ENCODE peak calls at places on chromosomes 16 and 17, in seven cellular contexts. One of them, this sample, is unnamed.

GRCh38 chr17:32558997-32559650 is 72.3 kb downstream of the CDK5R1 start:
- DNase-seq in body of pancreas: no peak
- DNase-seq in keratinocyte: no peak
- DNase-seq in tibial artery: no peak
- DNase-seq in pancreas: no peak
- DNase-seq in ovary: no peak
- DNase-seq in AG04450: no peak
- DNase-seq in this sample: no peak

GRCh38 chr17:1779571-1780074 is 17.8 kb downstream of the SERPINF1 start:
- DNase-seq in tibial artery: peak
- DNase-seq in pancreas: no peak
- DNase-seq in AG04450: peak
- DNase-seq in keratinocyte: no peak
- DNase-seq in body of pancreas: peak
- DNase-seq in ovary: peak
- DNase-seq in this sample: no peak

GRCh38 chr16:46693598-46693997 is 4.1 kb downstream of the ORC6 start:
- DNase-seq in AG04450: no peak
- DNase-seq in body of pancreas: no peak
- DNase-seq in keratinocyte: no peak
- DNase-seq in ovary: no peak
- DNase-seq in pancreas: no peak
- DNase-seq in tibial artery: no peak
- DNase-seq in this sample: no peak

GRCh38 chr16:11880047-11880446 is 28.7 kb upstream of the RSL1D1 start:
- DNase-seq in AG04450: no peak
- DNase-seq in keratinocyte: no peak
- DNase-seq in ovary: no peak
- DNase-seq in body of pancreas: no peak
- DNase-seq in pancreas: no peak
- DNase-seq in tibial artery: no peak
- DNase-seq in this sample: no peak

GRCh38 chr16:8099586-8099985 is 490.7 kb downstream of the TMEM114 start:
- DNase-seq in body of pancreas: no peak
- DNase-seq in pancreas: no peak
- DNase-seq in AG04450: no peak
- DNase-seq in tibial artery: no peak
- DNase-seq in ovary: no peak
- DNase-seq in keratinocyte: no peak
- DNase-seq in this sample: no peak

GRCh38 chr17:32269377-32269776 is 3.7 kb downstream of the RHBDL3 start:
- DNase-seq in ovary: no peak
- DNase-seq in pancreas: no peak
- DNase-seq in body of pancreas: no peak
- DNase-seq in keratinocyte: no peak
- DNase-seq in AG04450: no peak
- DNase-seq in tibial artery: no peak
- DNase-seq in this sample: peak

GRCh38 chr17:44170499-44171201 is at the start of gene ASB16:
- DNase-seq in tibial artery: peak
- DNase-seq in keratinocyte: no peak
- DNase-seq in ovary: no peak
- DNase-seq in body of pancreas: peak
- DNase-seq in AG04450: no peak
- DNase-seq in pancreas: peak
- DNase-seq in this sample: peak

GRCh38 chr16:78567713-78568112 is 468.3 kb downstream of the WWOX start:
- DNase-seq in body of pancreas: no peak
- DNase-seq in keratinocyte: no peak
- DNase-seq in ovary: no peak
- DNase-seq in pancreas: no peak
- DNase-seq in tibial artery: no peak
- DNase-seq in AG04450: no peak
- DNase-seq in this sample: no peak

GRCh38 chr16:57372372-57373116 is at the start of gene CX3CL1:
- DNase-seq in pancreas: peak
- DNase-seq in tibial artery: peak
- DNase-seq in ovary: peak
- DNase-seq in body of pancreas: peak
- DNase-seq in AG04450: no peak
- DNase-seq in keratinocyte: no peak
- DNase-seq in this sample: peak

GRCh38 chr17:69460963-69461922 is 46.7 kb downstream of the MAP2K6 start:
- DNase-seq in pancreas: no peak
- DNase-seq in tibial artery: no peak
- DNase-seq in body of pancreas: no peak
- DNase-seq in keratinocyte: no peak
- DNase-seq in AG04450: no peak
- DNase-seq in ovary: no peak
- DNase-seq in this sample: no peak

GRCh38 chr16:79007614-79008013 is 592.9 kb downstream of the MAF start:
- DNase-seq in body of pancreas: no peak
- DNase-seq in ovary: no peak
- DNase-seq in keratinocyte: no peak
- DNase-seq in pancreas: no peak
- DNase-seq in tibial artery: no peak
- DNase-seq in AG04450: no peak
- DNase-seq in this sample: no peak

GRCh38 chr17:3583456-3583855 is 25.8 kb downstream of the TRPV1 start:
- DNase-seq in tibial artery: no peak
- DNase-seq in ovary: no peak
- DNase-seq in AG04450: no peak
- DNase-seq in body of pancreas: no peak
- DNase-seq in keratinocyte: no peak
- DNase-seq in pancreas: no peak
- DNase-seq in this sample: no peak

GRCh38 chr17:48619821-48620496 is 4.9 kb upstream of the HOXB8 start:
- DNase-seq in keratinocyte: no peak
- DNase-seq in AG04450: no peak
- DNase-seq in body of pancreas: no peak
- DNase-seq in pancreas: no peak
- DNase-seq in tibial artery: no peak
- DNase-seq in ovary: no peak
- DNase-seq in this sample: no peak

GRCh38 chr16:66923247-66923851 is 2.0 kb downstream of the RRAD start:
- DNase-seq in ovary: peak
- DNase-seq in keratinocyte: no peak
- DNase-seq in AG04450: no peak
- DNase-seq in pancreas: no peak
- DNase-seq in tibial artery: peak
- DNase-seq in body of pancreas: no peak
- DNase-seq in this sample: peak

GRCh38 chr16:66923866-66924265 is 1.5 kb downstream of the RRAD start:
- DNase-seq in pancreas: no peak
- DNase-seq in body of pancreas: no peak
- DNase-seq in keratinocyte: no peak
- DNase-seq in tibial artery: no peak
- DNase-seq in ovary: no peak
- DNase-seq in AG04450: no peak
- DNase-seq in this sample: no peak

GRCh38 chr16:66925322-66925840 is at the start of gene RRAD:
- DNase-seq in pancreas: no peak
- DNase-seq in keratinocyte: no peak
- DNase-seq in ovary: peak
- DNase-seq in body of pancreas: no peak
- DNase-seq in AG04450: no peak
- DNase-seq in tibial artery: peak
- DNase-seq in this sample: peak

GRCh38 chr16:66926171-66926570 is 836 bp upstream of the RRAD start:
- DNase-seq in AG04450: no peak
- DNase-seq in body of pancreas: no peak
- DNase-seq in keratinocyte: no peak
- DNase-seq in ovary: no peak
- DNase-seq in pancreas: no peak
- DNase-seq in tibial artery: peak
- DNase-seq in this sample: peak

DNA sequence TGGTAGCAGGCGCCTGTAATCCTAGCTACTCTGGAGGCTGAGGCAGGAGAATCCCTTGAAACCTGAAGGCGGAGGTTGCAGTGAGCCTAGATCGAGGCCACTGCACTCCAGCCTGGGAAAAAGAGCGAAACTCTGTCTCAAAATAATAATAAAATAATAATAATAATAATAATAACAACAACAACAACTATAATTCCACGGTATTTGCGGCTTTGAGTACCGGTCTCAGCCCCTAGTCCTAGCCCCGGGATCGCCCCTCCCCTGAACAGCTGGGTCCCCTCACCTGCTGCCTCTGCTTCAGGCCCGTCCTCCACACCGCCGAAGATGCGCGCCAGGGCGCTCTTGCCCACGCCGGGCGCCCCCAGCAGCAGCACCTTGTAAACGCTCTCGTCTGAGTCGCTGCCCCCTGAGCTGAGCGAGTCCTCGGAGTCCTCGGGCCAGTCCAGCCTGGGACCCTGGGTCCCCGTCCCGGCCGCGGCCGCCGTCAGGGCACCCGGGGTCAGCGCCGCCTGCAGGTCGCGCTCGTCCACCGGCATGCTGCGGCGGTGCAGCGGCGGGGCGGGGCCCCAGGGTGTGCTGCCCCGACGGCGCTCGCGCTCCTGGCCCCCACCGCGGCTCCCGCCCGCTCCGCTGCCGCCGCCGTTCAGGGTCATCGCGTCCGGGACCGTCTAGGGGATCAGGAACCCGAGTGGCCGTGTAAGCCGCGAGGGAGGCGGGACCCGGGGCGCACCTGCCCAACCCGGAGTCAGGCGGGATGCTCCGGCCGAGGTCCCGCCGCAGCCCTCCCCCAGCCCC is 611 bp downstream of the RRAD start:
- DNase-seq in keratinocyte: no peak
- DNase-seq in body of pancreas: no peak
- DNase-seq in pancreas: peak
- DNase-seq in tibial artery: peak
- DNase-seq in ovary: no peak
- DNase-seq in AG04450: no peak
- DNase-seq in this sample: peak
- TF ChIP-seq CTCF in keratinocyte: peak
- TF ChIP-seq CTCF in body of pancreas: peak
- TF ChIP-seq CTCF in pancreas: no peak
- TF ChIP-seq CTCF in tibial artery: peak
- TF ChIP-seq CTCF in ovary: peak
- TF ChIP-seq CTCF in AG04450: peak
- TF ChIP-seq CTCF in this sample: peak

DNA sequence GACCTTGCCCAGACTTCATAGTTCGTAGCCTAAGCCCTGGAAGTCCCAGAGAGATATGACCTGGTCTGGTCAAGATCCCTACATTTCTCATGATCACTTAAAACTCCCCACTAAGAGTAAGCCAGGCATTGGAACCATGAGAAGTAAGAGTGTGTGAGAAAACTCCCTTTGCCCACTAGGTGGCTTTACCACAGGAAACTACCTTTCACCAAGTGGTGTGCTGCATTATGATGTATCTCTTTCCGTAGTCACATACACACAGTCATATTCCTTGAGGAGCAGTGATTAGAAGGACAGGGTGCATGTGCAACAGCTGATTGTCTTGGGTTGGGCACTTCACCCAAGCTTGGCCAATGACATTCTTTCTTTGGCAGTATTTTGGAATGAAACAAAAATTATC is 639.3 kb downstream of the KCNJ2 start:
- DNase-seq in keratinocyte: no peak
- DNase-seq in pancreas: no peak
- DNase-seq in body of pancreas: no peak
- DNase-seq in ovary: no peak
- DNase-seq in AG04450: no peak
- DNase-seq in tibial artery: no peak
- DNase-seq in this sample: no peak
- TF ChIP-seq CTCF in keratinocyte: peak
- TF ChIP-seq CTCF in pancreas: no peak
- TF ChIP-seq CTCF in body of pancreas: no peak
- TF ChIP-seq CTCF in ovary: no peak
- TF ChIP-seq CTCF in AG04450: no peak
- TF ChIP-seq CTCF in tibial artery: no peak
- TF ChIP-seq CTCF in this sample: no peak

DNA sequence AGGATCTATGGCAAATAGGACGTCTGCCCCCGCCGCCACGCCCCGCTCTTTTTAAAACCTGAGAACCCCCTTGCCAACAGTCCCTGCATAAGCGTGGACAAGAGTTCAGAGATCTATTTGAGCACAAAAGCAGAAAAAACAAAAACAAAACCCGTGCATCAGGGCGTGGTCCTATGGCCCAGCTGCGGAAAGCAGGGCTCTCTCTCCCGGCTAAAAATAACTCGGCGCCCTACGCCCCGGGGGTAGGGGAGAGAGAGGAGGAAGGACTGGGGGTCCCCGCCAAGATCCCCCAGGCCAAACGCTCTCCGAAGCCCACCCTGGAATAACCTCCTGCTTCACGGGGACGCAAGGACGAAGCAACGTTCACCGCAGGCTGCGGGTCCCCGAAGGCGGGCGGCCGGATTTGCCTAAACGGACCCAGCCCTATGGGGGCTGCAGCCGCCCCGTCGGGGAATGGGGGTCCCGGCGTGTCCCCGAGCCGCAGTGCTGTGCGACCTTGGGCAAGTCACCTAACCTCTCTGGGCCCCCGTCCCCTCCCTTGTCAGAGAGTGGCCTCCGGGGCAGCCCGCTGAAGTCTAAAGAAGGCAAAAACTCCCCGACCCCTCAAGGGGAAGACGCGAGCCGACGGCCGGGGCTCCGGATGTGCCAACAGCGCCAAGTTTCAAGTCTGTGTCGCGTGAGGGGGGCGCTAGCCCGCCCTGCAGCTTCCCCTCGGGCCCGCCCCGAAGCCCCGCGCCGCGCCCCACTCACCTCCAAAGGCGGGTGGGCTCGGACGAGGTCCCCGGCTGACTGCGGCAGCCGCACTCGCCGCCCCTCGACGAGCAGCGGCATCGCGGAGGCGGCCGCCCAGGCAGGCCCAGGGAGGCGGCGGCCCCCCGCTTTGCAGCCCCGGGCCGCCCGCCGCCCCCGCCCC is 477 bp downstream of the NTAN1 start:
- DNase-seq in ovary: peak
- DNase-seq in body of pancreas: peak
- DNase-seq in pancreas: no peak
- DNase-seq in tibial artery: peak
- DNase-seq in AG04450: no peak
- DNase-seq in keratinocyte: no peak
- DNase-seq in this sample: peak
- TF ChIP-seq CTCF in ovary: no peak
- TF ChIP-seq CTCF in body of pancreas: no peak
- TF ChIP-seq CTCF in pancreas: no peak
- TF ChIP-seq CTCF in tibial artery: no peak
- TF ChIP-seq CTCF in AG04450: peak
- TF ChIP-seq CTCF in keratinocyte: peak
- TF ChIP-seq CTCF in this sample: no peak

DNA sequence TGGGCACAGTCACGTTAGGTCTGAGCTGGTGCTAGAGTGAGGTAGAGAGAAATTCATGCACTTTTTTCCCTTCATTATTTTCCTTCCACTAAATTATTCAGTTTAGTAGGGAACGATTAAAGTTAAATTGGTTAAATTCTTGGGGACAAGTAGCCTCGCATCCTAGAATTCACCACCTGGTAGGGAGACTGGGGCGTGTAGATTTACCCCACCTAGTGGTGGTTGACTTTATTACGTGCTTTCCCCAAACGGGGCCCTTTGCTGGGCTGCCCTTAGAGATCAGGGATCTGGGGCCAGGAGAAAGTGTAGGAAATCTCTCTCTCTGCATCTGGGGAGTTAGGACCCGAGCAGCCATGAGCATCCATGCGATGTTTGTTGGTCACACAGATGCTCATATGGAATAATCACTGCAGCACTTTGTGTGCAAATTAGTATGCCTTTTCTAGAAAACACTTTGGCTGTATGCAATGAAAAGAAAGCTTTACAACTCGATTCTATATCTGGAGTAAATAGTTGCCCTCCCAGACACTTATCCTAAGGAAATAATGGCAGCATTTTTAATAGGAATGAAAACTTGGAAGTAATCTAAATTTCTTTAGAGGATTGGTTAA is 107.0 kb downstream of the PLCG2 start:
- DNase-seq in ovary: no peak
- DNase-seq in AG04450: no peak
- DNase-seq in body of pancreas: peak
- DNase-seq in tibial artery: no peak
- DNase-seq in pancreas: no peak
- DNase-seq in keratinocyte: no peak
- DNase-seq in this sample: no peak
- TF ChIP-seq CTCF in ovary: no peak
- TF ChIP-seq CTCF in AG04450: peak
- TF ChIP-seq CTCF in body of pancreas: peak
- TF ChIP-seq CTCF in tibial artery: peak
- TF ChIP-seq CTCF in pancreas: peak
- TF ChIP-seq CTCF in keratinocyte: peak
- TF ChIP-seq CTCF in this sample: peak

This sample was measured in adrenal gland.